ENCODE peak calls at places on chromosomes 11 and 22, in five cellular contexts. Q is H9, F is kidney epithelial cell, N is BJ, I is right lobe of liver. U is an unnamed sample.

GRCh38 chr11:36131719-36132349 is 157.4 kb downstream of the COMMD9 start:
- DNase-seq in Q (peak), F (no peak), N (no peak), I (peak), U (no peak)

GRCh38 chr11:125165111-125165663 is 636 bp downstream of the PKNOX2 start:
- DNase-seq in Q (no peak), F (no peak), N (no peak), I (no peak), U (no peak)

GRCh38 chr11:39209966-39210365 is 2249.5 kb downstream of the LRRC4C start:
- DNase-seq in Q (no peak), F (no peak), N (no peak), I (no peak), U (no peak)

GRCh38 chr11:93444671-93445073 is 98.5 kb downstream of the SMCO4 start:
- DNase-seq in Q (peak), F (peak), N (no peak), I (no peak), U (no peak)

GRCh38 chr11:114147389-114148382 is 88.2 kb downstream of the ZBTB16 start:
- DNase-seq in Q (no peak), F (no peak), N (no peak), I (no peak), U (no peak)

GRCh38 chr11:44842219-44842618 is 108.5 kb downstream of the TP53I11 start:
- DNase-seq in Q (no peak), F (peak), N (peak), I (no peak), U (no peak)

GRCh38 chr11:19027829-19028595 is 32.5 kb downstream of the MRGPRX2 start:
- DNase-seq in Q (no peak), F (peak), N (peak), I (no peak), U (no peak)

GRCh38 chr11:44766972-44767278 is 40.2 kb downstream of the TSPAN18 start:
- DNase-seq in Q (peak), F (no peak), N (no peak), I (no peak), U (peak)

GRCh38 chr11:31844351-31844750 is 33.2 kb upstream of the PAX6 start:
- DNase-seq in Q (no peak), F (no peak), N (no peak), I (no peak), U (no peak)

GRCh38 chr11:100638648-100639047 is 48.4 kb upstream of the ARHGAP42 start:
- DNase-seq in Q (no peak), F (no peak), N (no peak), I (no peak), U (no peak)

GRCh38 chr22:22878801-22879674 is 8.6 kb upstream of the IGLL5 start:
- DNase-seq in Q (no peak), F (no peak), N (no peak), I (no peak), U (no peak)
- TF ChIP-seq CTCF in Q (no peak), F (no peak), N (no peak), I (no peak), U (no peak)

GRCh38 chr11:516400-516799 is 9.4 kb upstream of the RNH1 start:
- DNase-seq in Q (no peak), F (no peak), N (no peak), I (no peak), U (no peak)

GRCh38 chr11:515131-515530 is 8.1 kb upstream of the RNH1 start:
- DNase-seq in Q (no peak), F (no peak), N (no peak), I (no peak), U (no peak)

GRCh38 chr11:518463-519202 is 11.6 kb upstream of the RNH1 start:
- DNase-seq in Q (peak), F (peak), N (peak), I (peak), U (no peak)

GRCh38 chr11:521179-521688 is 14.1 kb downstream of the HRAS start:
- DNase-seq in Q (no peak), F (no peak), N (no peak), I (no peak), U (no peak)

GRCh38 chr11:520428-521178 is 13.6 kb upstream of the RNH1 start:
- DNase-seq in Q (peak), F (no peak), N (no peak), I (no peak), U (no peak)
- TF ChIP-seq CTCF in Q (peak), F (no peak), N (no peak), I (peak), U (no peak)

GRCh38 chr11:13661074-13661623 is 7.3 kb upstream of the FAR1 start:
- DNase-seq in Q (no peak), F (no peak), N (no peak), I (no peak), U (no peak)
- TF ChIP-seq CTCF in Q (no peak), F (no peak), N (no peak), I (no peak), U (no peak)

DNA sequence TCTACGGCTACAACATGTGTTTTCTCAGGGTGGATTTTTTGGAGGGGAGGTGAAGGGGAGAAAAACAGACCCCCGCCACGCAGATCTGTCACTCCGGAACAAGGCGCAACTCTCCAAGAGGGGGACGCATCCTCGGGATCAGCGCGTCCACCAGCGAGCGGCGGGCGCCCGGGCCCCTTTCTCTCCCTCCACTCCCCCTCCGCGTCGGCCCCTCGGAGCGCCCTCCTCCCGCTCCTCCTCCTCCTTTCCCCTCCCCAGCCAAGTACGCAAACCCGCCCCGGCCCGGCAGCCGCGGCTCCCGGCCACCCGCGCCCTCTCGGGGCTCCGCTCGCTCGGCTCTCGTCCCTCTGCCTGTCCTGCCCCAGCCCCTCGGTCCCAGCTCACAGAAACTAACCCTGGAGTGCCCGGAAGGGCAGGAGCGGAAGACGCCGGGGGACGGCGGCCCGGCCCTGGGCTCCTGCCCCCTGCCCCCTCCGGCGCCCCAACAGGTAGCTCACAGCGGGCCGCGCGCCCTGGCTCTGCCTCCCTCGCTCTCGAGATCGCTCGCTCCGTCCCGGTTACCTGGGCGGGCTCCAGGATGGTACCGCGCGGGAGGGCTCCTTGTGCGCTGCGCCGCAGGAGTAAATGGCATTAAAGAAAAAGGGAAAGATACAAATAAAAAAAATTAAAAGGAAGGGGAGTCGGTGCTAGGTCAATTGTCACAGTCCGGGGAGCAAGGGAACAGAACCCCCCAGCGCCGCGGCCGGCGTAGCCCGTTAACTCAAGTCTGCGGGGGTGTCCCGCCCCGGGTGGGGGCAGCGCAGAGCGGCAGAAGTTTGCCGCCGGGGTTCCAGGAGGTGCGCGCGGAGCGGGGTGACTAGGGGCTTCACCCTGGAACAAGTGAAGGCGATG is 131.4 kb upstream of the C11orf58 start:
- DNase-seq in Q (peak), F (no peak), N (no peak), I (peak), U (peak)
- TF ChIP-seq CTCF in Q (no peak), F (no peak), N (no peak), I (no peak), U (no peak)

GRCh38 chr22:29679316-29679715 is 40.5 kb upstream of the CABP7 start:
- DNase-seq in Q (no peak), F (no peak), N (no peak), I (no peak), U (no peak)
- TF ChIP-seq CTCF in Q (no peak), F (no peak), N (no peak), I (no peak), U (no peak)

GRCh38 chr22:22449819-22450218 is 58.7 kb downstream of the ZNF280B start:
- DNase-seq in Q (no peak), F (no peak), N (no peak), I (no peak), U (no peak)

GRCh38 chr22:22446527-22446926 is 62.0 kb downstream of the ZNF280B start:
- DNase-seq in Q (no peak), F (no peak), N (no peak), I (no peak), U (no peak)

GRCh38 chr22:22452996-22453686 is 55.4 kb downstream of the ZNF280B start:
- DNase-seq in Q (no peak), F (no peak), N (no peak), I (no peak), U (no peak)

GRCh38 chr22:22452211-22452610 is 56.3 kb downstream of the ZNF280B start:
- DNase-seq in Q (no peak), F (no peak), N (no peak), I (no peak), U (no peak)

GRCh38 chr22:22450343-22450839 is 58.2 kb downstream of the ZNF280B start:
- DNase-seq in Q (no peak), F (no peak), N (no peak), I (no peak), U (no peak)
- TF ChIP-seq CTCF in Q (no peak), F (no peak), N (no peak), I (no peak), U (no peak)